ENCODE peak calls at places on chromosomes 3 and 15, in six cellular contexts. D is ovary; K is A549; B is OCI-LY7; W is CD8-positive, alpha-beta T cell; C is IMR-90. F is an unnamed sample.

GRCh38 chr3:94285874-94286273 is 223.0 kb downstream of the NSUN3 start:
- DNase-seq in W (no peak), D (no peak), K (no peak), C (no peak), B (no peak), F (peak; percentile 2)

GRCh38 chr3:124572851-124573405 is 157.3 kb upstream of the UMPS start:
- DNase-seq in W (no peak), B (no peak), C (no peak), K (no peak), D (no peak), F (no peak)

GRCh38 chr3:126672741-126673140 is 17.8 kb upstream of the TXNRD3 start:
- DNase-seq in C (no peak), W (no peak), B (no peak), K (no peak), D (no peak), F (no peak)

GRCh38 chr3:178257491-178257890 is 278.7 kb upstream of the KCNMB2 start:
- DNase-seq in W (no peak), C (no peak), B (no peak), K (no peak), D (no peak), F (no peak)

GRCh38 chr15:67030036-67030762 is 35.2 kb upstream of the SMAD3 start:
- DNase-seq in C (no peak), B (no peak), W (no peak), D (no peak), K (no peak), F (peak; percentile 72)

GRCh38 chr15:48437178-48437577 is 105.9 kb downstream of the DUT start:
- DNase-seq in C (peak; percentile 52), B (no peak), W (no peak), K (no peak), D (no peak), F (no peak)

GRCh38 chr3:106261396-106261795 is 392.6 kb upstream of the CBLB start:
- DNase-seq in B (no peak), D (no peak), K (no peak), W (no peak), C (peak; percentile 45), F (no peak)

GRCh38 chr3:11002456-11002855 is 9.9 kb downstream of the SLC6A1 start:
- DNase-seq in C (no peak), K (no peak), B (no peak), W (no peak), D (no peak), F (no peak)

GRCh38 chr3:76570436-76571057 is 469.4 kb upstream of the ROBO2 start:
- DNase-seq in W (no peak), C (peak; percentile 48), B (peak; percentile 8), K (no peak), D (no peak), F (peak; percentile 3)

GRCh38 chr3:186821429-186822367 is 15.4 kb upstream of the RFC4 start:
- DNase-seq in D (no peak), W (no peak), C (peak; percentile 83), B (peak; percentile 75), K (no peak), F (peak; percentile 57)

GRCh38 chr3:129016366-129016724 is 15.2 kb downstream of the EFCC1 start:
- DNase-seq in W (peak; percentile 48), B (peak; percentile 90), K (no peak), C (no peak), D (no peak), F (no peak)

GRCh38 chr3:31704651-31705179 is 172.0 kb downstream of the STT3B start:
- DNase-seq in W (no peak), B (no peak), K (peak; percentile 62), D (no peak), C (peak; percentile 92), F (no peak)

GRCh38 chr3:59812778-59813558 is 763.1 kb upstream of the CFAP20DC start:
- DNase-seq in C (peak; percentile 53), D (no peak), B (no peak), K (no peak), W (no peak), F (peak; percentile 36)

GRCh38 chr3:148023994-148024393 is 614.8 kb downstream of the ZIC1 start:
- DNase-seq in W (no peak), B (no peak), C (peak; percentile 86), K (no peak), D (no peak), F (no peak)

GRCh38 chr15:68465861-68466560 is 34.0 kb upstream of the ITGA11 start:
- DNase-seq in D (no peak), W (no peak), K (no peak), B (no peak), C (no peak), F (peak; percentile 60)

GRCh38 chr15:44215594-44215993 is 20.5 kb upstream of the FRMD5 start:
- DNase-seq in W (no peak), C (peak; percentile 90), B (no peak), D (no peak), K (peak; percentile 24), F (peak; percentile 84)

GRCh38 chr3:142180761-142181362 is 31.5 kb upstream of the TFDP2 start:
- DNase-seq in D (peak; percentile 35), W (no peak), C (peak; percentile 34), B (peak; percentile 57), K (peak; percentile 30), F (peak; percentile 33)

GRCh38 chr3:178706411-178706810 is 170.2 kb downstream of the KCNMB2 start:
- DNase-seq in C (no peak), D (no peak), B (no peak), W (no peak), K (no peak), F (no peak)

GRCh38 chr3:168989396-168989795 is 674.1 kb downstream of the MECOM start:
- DNase-seq in C (peak; percentile 20), D (no peak), K (no peak), B (no peak), W (no peak), F (no peak)

GRCh38 chr15:62770752-62771151 is 271.8 kb upstream of the TPM1 start:
- DNase-seq in B (no peak), D (no peak), W (no peak), K (no peak), C (peak; percentile 94), F (no peak)

GRCh38 chr3:171251842-171252241 is 208.4 kb downstream of the TNIK start:
- DNase-seq in C (no peak), W (no peak), K (no peak), D (no peak), B (no peak), F (no peak)

GRCh38 chr3:186476541-186476940 is 67.6 kb downstream of the CRYGS start:
- DNase-seq in K (no peak), B (no peak), D (no peak), W (no peak), C (no peak), F (no peak)

GRCh38 chr15:88454867-88455810 is 12.0 kb downstream of the MRPL46 start:
- DNase-seq in K (peak; percentile 78), B (peak; percentile 83), C (peak; percentile 69), D (peak; percentile 45), W (no peak), F (peak; percentile 89)

GRCh38 chr3:23183731-23184130 is 19.4 kb upstream of the UBE2E2 start:
- DNase-seq in K (peak; percentile 54), B (peak; percentile 58), D (no peak), W (no peak), C (peak; percentile 60), F (peak; percentile 74)

GRCh38 chr3:128617557-128618397 is 32.8 kb downstream of the RPN1 start:
- DNase-seq in B (peak; percentile 97), W (peak; percentile 99), K (peak; percentile 90), D (peak; percentile 98), C (peak; percentile 93), F (peak; percentile 98)

DNA sequence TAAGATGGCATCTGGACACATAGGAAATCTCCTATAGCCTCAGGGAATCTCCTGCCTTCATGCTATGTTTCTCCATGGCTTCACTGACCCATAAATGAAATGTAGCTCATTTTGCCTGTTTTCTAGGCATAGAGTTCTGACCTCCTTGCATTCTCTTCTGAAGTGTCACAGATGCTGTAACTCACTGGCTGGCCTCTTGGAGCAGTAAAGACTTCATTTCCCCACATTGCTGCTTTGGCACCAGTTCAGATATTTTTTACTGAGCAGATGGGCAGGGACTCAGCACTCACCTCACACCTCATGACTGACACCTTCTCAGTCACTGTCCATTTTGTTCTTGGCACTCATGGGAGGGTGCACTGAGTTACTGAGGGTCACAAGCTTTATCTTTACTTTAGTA is 286.7 kb upstream of the TGFBR2 start:
- DNase-seq in W (peak; percentile 4), K (peak; percentile 14), B (peak; percentile 52), C (peak; percentile 57), D (no peak), F (peak; percentile 56)
- TF ChIP-seq CTCF in W (peak; percentile 61), K (peak; percentile 11), B (peak; percentile 68), C (peak; percentile 47), D (peak; percentile 34), F (peak; percentile 41)

DNA sequence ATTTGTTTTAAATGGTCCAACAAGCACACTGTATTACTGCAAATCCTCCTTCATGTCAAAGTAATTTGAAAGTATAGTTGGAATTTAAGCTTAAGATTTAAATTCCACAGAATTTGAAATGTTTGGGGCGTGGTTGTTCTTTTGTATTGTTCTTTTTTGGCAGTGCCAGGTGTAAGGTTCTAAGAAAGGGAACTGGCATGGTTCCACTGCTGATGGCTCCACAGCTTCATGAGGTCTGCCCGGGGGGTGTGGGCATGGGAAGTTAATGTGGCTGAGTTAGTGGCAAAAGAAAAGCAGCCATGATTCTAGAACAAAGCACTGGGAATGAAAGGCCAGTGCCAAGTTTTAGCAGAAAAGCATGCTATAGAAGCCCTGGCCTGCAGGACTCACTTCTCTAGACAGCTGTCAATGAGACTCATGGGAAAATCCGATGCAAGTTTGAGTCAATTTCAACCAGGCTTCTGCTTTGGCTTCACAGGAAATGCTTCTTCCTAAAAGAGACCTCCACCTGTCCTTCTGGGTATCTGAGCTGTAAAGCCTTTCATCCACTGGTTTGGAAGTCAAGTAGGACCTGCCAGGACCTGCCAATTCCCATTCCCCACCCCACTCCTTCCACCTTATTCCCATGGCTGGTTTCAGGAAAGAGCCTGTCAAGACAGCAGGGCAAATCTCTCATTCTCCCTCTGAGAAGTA is 18.9 kb downstream of the CDCP1 start:
- DNase-seq in D (no peak), W (no peak), B (no peak), C (no peak), K (no peak), F (no peak)
- H3K27ac ChIP-seq in D (no peak overlapping the region), W (no peak overlapping the region), B (no peak overlapping the region), C (no peak overlapping the region), K (peak overlapping the region; percentile 85), F (no peak overlapping the region)

DNA sequence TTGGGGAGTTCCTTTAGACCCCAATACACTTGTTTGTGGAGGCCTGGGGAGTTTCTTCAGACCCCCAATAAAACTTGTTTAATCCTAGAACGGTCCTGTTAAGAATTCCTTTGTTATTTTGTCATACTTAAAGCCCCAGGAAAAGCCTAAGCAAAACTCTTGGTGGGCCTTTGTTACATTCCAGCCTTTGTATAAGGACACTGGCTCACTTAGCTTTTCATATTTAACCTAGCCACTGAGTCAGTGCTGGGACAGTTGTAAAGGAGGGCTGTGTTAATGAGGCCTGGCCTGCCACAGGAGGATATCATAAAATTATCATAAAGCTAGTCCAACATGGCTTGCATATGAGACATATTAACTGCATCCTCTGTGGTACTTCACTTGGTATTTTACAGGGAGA is 760.1 kb downstream of the ZNF385D start:
- DNase-seq in C (no peak), W (no peak), K (no peak), B (no peak), D (no peak), F (no peak)
- H3K4me3 ChIP-seq in C (no peak overlapping the region), W (no peak overlapping the region), K (no peak overlapping the region), B (no peak overlapping the region), D (no peak overlapping the region), F (no peak overlapping the region)

DNA sequence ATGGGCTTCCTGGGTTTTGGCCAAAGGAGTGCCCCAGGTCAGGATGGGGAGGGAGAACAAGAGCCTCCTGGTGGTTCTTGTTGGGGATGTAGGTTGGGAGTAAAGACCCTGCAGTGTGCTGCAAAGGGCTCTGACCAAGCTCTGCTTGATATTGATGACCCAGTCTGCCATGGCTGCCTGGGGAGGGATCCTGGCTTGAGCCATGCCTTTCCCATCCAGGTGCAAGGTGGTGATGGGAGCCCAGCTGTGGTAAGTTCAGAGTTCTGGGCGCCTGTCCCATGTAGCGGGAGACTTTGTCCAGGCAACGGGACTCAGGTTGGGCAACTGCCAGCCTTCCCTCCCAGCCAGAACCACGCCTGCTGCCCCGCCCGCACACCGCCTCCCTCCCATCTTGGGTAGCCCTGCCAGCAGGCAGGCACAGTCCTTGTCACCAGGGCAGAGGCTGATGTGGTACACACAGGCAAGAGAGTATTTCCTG is 2.6 kb downstream of the GNAI2 start:
- DNase-seq in K (no peak), C (no peak), D (peak; percentile 66), B (no peak), W (no peak), F (no peak)
- TF ChIP-seq CTCF in K (no peak), C (no peak), D (no peak), B (no peak), W (no peak), F (no peak)

F was measured in cardiac muscle cell.